ENCODE peak calls at places on chromosomes 6 and 20, in nine cellular contexts. T is Peyer's patch, Z is esophagus squamous epithelium, E is uterus, N is heart left ventricle, B is kidney, P is neural progenitor cell, M is transverse colon, G is gastrocnemius medialis. V is an unnamed sample. For H3K4me1, the result is how much of the 10 kb centered on the place peaks cover.

GRCh38 chr20:36065427-36065998 is 89.0 kb upstream of the EPB41L1 start:
- DNase-seq in B (no peak), E (no peak), N (no peak), T (no peak), Z (no peak), P (no peak), G (no peak), M (no peak), V (no peak)

GRCh38 chr6:132204606-132205005 is 196.7 kb downstream of the MOXD1 start:
- DNase-seq in E (no peak), N (no peak), M (no peak), Z (no peak), G (no peak), P (no peak), T (no peak), B (no peak), V (no peak)

GRCh38 chr20:25296094-25297093 is 48.5 kb downstream of the PYGB start:
- DNase-seq in M (peak), Z (no peak), P (peak), N (no peak), G (peak), B (no peak), E (no peak), T (no peak), V (no peak)

GRCh38 chr6:208973-209372 is 83.3 kb upstream of the DUSP22 start:
- DNase-seq in Z (no peak), N (no peak), G (no peak), B (no peak), T (no peak), P (no peak), E (no peak), M (no peak), V (no peak)

GRCh38 chr6:139355172-139355571 is 19.3 kb downstream of the CITED2 start:
- DNase-seq in T (no peak), P (no peak), Z (no peak), G (no peak), M (no peak), B (no peak), E (no peak), N (no peak), V (no peak)

GRCh38 chr20:1029980-1030379 is 27.9 kb upstream of the RSPO4 start:
- DNase-seq in E (no peak), M (no peak), N (no peak), T (no peak), P (no peak), G (no peak), B (no peak), Z (no peak), V (no peak)

GRCh38 chr6:26273673-26274595 is 91.1 kb upstream of the BTN3A2 start:
- DNase-seq in G (no peak), T (peak), P (no peak), N (no peak), Z (no peak), E (no peak), B (no peak), M (no peak), V (no peak)

GRCh38 chr6:143784316-143784715 is 58.8 kb upstream of the LTV1 start:
- DNase-seq in P (no peak), B (no peak), M (no peak), E (no peak), T (no peak), G (no peak), Z (no peak), N (no peak), V (no peak)

GRCh38 chr20:36153754-36154695 is 515 bp upstream of the EPB41L1 start:
- DNase-seq in P (peak), Z (no peak), M (peak), T (peak), B (peak), G (peak), E (peak), N (peak), V (peak)

GRCh38 chr6:31585531-31585930 is 546 bp upstream of the LST1 start:
- DNase-seq in N (no peak), E (no peak), B (no peak), Z (no peak), M (no peak), P (peak), T (no peak), G (no peak), V (no peak)

GRCh38 chr6:112117554-112117953 is 30.2 kb downstream of the FAM229B start:
- DNase-seq in B (no peak), N (no peak), M (no peak), Z (no peak), G (no peak), E (no peak), P (no peak), T (no peak), V (no peak)

GRCh38 chr20:3071610-3072529 is at the start of gene OXT:
- DNase-seq in Z (no peak), G (no peak), B (peak), N (peak), T (peak), E (peak), M (peak), P (peak), V (no peak)

GRCh38 chr6:38095054-38095453 is 275.5 kb downstream of the ZFAND3 start:
- DNase-seq in T (no peak), M (no peak), B (no peak), P (no peak), N (no peak), E (no peak), Z (no peak), G (no peak), V (no peak)

GRCh38 chr6:52937908-52938307 is 28.4 kb upstream of the GSTA3 start:
- DNase-seq in N (no peak), T (no peak), E (no peak), G (no peak), P (no peak), Z (no peak), M (no peak), B (no peak), V (no peak)

GRCh38 chr6:138848461-138848860 is 52.6 kb downstream of the ECT2L start:
- DNase-seq in G (no peak), T (no peak), N (no peak), Z (no peak), E (no peak), B (no peak), P (no peak), M (no peak), V (no peak)

GRCh38 chr20:48886189-48886588 is 35.3 kb upstream of the ARFGEF2 start:
- DNase-seq in B (no peak), T (no peak), P (no peak), Z (no peak), M (no peak), G (no peak), E (no peak), N (peak), V (no peak)

GRCh38 chr20:16984481-16984880 is 236.3 kb downstream of the OTOR start:
- DNase-seq in P (no peak), G (no peak), T (no peak), M (no peak), Z (no peak), E (no peak), B (no peak), N (no peak), V (no peak)

DNA sequence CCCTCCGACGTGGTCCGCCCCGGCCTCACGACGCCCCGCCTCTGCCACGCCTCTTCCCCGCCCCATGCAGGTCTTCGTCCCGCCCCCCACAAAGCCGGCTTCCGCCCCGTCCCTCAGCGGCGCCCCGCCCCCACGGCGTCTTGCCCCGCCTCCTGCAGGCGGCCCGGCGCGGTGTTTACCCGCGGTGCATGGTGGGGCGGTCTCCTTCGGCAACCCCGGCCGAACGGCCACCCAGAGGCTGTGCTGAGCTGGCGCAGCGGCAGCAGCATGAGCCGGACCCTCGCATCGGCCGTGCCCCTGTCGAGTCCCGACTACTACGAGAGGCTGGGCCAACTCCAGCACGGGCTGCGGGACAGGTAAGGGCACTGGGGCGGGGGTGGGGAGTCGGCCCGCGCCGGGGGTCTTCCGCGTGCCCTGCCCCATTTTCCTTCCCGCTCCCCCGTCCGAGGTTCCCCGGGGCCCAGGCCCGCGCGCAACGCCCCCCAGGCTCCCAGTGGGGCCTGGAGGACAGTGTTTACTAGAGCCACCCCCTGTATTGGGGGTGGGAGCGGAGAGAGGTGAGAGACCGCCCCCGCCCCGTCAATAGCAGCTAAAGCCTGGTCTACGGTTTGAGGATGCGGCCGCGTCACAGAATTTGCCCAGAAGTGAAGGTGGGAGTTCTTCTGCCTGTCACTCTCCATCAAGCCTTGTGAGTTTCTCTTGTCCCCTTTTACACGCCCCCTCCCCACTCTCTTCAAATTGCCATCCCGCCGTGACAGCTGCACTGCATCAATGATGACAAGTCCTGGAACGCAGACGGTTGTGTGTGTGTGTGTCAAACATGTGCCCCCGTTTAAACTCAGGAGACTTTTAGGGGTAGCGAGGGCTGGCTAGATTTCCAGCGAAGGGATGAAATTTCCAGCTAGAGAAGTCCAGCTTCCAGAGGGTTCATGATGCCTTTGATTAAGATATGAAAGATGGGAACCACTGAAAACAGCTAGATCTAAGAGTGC is at the start of gene KIZ:
- DNase-seq in M (peak), N (peak), P (peak), E (peak), Z (peak), G (peak), T (peak), B (peak), V (peak)
- TF ChIP-seq CTCF in M (peak), N (peak), P (peak), E (peak), Z (peak), G (peak), T (peak), B (peak), V (peak)

DNA sequence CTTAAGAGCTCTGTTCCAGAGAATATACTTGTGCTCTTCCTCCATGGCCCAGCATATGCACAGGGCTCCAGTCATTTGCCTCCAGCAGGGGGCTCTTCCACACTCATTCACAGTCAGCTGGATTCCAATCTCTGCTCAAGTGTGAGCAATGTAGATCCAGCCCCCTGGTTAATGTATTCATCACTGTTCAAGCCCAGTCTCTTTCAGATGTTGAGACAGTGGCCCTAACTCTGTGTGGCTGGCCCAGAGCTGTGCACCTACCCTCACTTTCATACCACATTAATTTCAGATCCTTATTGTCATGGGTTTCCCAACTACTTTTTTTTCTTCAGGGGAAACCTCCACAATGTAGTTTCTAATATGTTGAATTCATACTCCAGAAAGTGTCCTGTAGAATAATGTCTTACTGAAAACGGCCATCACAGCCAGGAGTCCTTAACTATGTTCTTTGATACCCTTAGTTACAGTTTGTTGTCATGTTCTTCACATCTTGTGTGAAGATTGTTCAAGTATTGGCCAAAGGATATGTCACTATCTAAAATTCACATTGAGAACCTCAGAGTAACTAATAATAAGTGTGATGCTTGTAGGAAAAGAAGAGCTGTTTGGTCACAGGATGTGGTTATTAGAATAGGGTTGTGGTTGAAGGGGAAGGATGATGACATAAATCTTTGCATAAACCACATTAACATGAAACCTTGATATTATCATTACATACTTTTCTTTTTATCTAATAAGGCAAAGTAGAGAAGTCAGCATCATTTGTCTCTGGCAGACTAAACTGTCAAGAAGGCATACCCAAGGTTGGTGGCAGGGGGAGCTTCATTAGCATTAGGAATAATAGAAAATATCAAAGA is 14.4 kb upstream of the HLA-DQA1 start:
- DNase-seq in P (peak), T (peak), N (peak), M (no peak), Z (no peak), B (no peak), G (no peak), E (peak), V (no peak)
- H3K4me1 ChIP-seq in P (under half), T (under half), N (under half), M (under half), Z (under half), B (under half), G (under half), E (under half), V (under half)

GRCh38 chr6:2158596-2159271 is 86.7 kb downstream of the GMDS start:
- DNase-seq in N (no peak), Z (no peak), G (no peak), M (no peak), T (no peak), B (no peak), P (peak), E (no peak), V (no peak)
- TF ChIP-seq CTCF in N (peak), Z (no peak), G (no peak), M (no peak), T (no peak), B (peak), P (peak), E (no peak), V (peak)

GRCh38 chr20:57951549-57951948 is 241.7 kb upstream of the PMEPA1 start:
- DNase-seq in B (no peak), T (no peak), N (no peak), P (no peak), M (no peak), Z (no peak), G (no peak), E (no peak), V (no peak)

GRCh38 chr20:57946559-57947315 is 236.9 kb upstream of the PMEPA1 start:
- DNase-seq in N (no peak), E (no peak), B (no peak), Z (no peak), M (no peak), G (no peak), T (no peak), P (no peak), V (no peak)

GRCh38 chr20:57950764-57951163 is 240.9 kb upstream of the PMEPA1 start:
- DNase-seq in M (no peak), T (no peak), B (no peak), P (no peak), N (no peak), Z (no peak), G (no peak), E (no peak), V (no peak)

GRCh38 chr20:57947421-57948176 is 237.8 kb upstream of the PMEPA1 start:
- DNase-seq in B (no peak), G (no peak), E (no peak), M (no peak), N (peak), Z (no peak), T (no peak), P (no peak), V (no peak)

GRCh38 chr20:57948177-57948955 is 238.6 kb upstream of the PMEPA1 start:
- DNase-seq in N (no peak), Z (no peak), G (no peak), T (no peak), E (no peak), M (no peak), B (no peak), P (no peak), V (no peak)
- H3K4me1 ChIP-seq in N (under half), Z (under half), G (under half), T (under half), E (under half), M (under half), B (under half), P (under half), V (under half)

GRCh38 chr20:50504231-50504823 is 5.9 kb upstream of the PTPN1 start:
- DNase-seq in T (no peak), E (no peak), M (no peak), Z (no peak), G (no peak), B (no peak), N (no peak), P (no peak), V (no peak)
- TF ChIP-seq CTCF in T (peak), E (no peak), M (no peak), Z (no peak), G (no peak), B (peak), N (peak), P (peak), V (peak)

GRCh38 chr6:150055131-150055530 is 13.8 kb downstream of the ULBP3 start:
- DNase-seq in P (no peak), T (no peak), M (no peak), E (no peak), B (no peak), Z (no peak), G (no peak), N (no peak), V (no peak)

GRCh38 chr6:150056916-150057315 is 12.0 kb downstream of the ULBP3 start:
- DNase-seq in P (no peak), E (no peak), Z (no peak), N (no peak), M (no peak), G (no peak), B (no peak), T (no peak), V (no peak)

GRCh38 chr6:150058231-150058792 is 10.6 kb downstream of the ULBP3 start:
- DNase-seq in E (no peak), N (no peak), B (no peak), T (no peak), M (no peak), Z (no peak), G (no peak), P (no peak), V (no peak)

GRCh38 chr6:150057501-150057951 is 11.4 kb downstream of the ULBP3 start:
- DNase-seq in G (no peak), M (no peak), N (no peak), E (no peak), Z (no peak), B (no peak), P (no peak), T (no peak), V (no peak)

DNA sequence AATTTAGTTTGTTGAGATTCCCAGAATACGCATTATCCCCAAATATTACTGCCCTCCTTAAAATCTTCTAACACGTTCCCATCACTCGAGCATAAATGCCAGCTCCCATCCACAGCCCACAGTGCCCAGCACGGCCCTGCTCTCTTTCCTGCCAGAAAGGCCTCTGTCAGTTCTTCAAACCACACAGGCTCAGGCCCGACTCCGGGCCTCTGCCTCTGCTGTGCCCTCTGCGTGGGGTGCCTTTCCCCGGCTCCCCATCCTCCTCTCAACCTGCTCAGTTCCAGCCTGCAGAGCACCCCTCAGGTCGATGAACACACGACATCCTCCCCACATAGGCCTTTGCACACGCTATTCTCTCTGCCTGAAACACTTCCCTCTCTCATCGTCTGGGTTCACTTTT is 12.8 kb downstream of the ULBP3 start:
- DNase-seq in B (no peak), M (no peak), Z (no peak), G (no peak), T (no peak), N (no peak), E (no peak), P (no peak), V (no peak)
- H3K4me1 ChIP-seq in B (under half), M (under half), Z (under half), G (under half), T (under half), N (under half), E (under half), P (under half), V (under half)

GRCh38 chr20:19210426-19211155 is 1.9 kb upstream of the SLC24A3 start:
- DNase-seq in G (no peak), N (no peak), T (no peak), E (peak), P (no peak), B (no peak), M (no peak), Z (no peak), V (no peak)

GRCh38 chr20:19211661-19212523 is 550 bp upstream of the SLC24A3 start:
- DNase-seq in P (peak), Z (no peak), M (peak), E (peak), G (no peak), T (no peak), B (peak), N (no peak), V (no peak)

GRCh38 chr20:19211252-19211651 is 1.2 kb upstream of the SLC24A3 start:
- DNase-seq in M (no peak), B (no peak), P (no peak), T (no peak), N (no peak), G (no peak), Z (no peak), E (peak), V (no peak)

GRCh38 chr20:19213946-19214490 is 1.6 kb downstream of the SLC24A3 start:
- DNase-seq in E (peak), B (no peak), G (no peak), M (no peak), Z (no peak), T (no peak), N (no peak), P (no peak), V (no peak)

DNA sequence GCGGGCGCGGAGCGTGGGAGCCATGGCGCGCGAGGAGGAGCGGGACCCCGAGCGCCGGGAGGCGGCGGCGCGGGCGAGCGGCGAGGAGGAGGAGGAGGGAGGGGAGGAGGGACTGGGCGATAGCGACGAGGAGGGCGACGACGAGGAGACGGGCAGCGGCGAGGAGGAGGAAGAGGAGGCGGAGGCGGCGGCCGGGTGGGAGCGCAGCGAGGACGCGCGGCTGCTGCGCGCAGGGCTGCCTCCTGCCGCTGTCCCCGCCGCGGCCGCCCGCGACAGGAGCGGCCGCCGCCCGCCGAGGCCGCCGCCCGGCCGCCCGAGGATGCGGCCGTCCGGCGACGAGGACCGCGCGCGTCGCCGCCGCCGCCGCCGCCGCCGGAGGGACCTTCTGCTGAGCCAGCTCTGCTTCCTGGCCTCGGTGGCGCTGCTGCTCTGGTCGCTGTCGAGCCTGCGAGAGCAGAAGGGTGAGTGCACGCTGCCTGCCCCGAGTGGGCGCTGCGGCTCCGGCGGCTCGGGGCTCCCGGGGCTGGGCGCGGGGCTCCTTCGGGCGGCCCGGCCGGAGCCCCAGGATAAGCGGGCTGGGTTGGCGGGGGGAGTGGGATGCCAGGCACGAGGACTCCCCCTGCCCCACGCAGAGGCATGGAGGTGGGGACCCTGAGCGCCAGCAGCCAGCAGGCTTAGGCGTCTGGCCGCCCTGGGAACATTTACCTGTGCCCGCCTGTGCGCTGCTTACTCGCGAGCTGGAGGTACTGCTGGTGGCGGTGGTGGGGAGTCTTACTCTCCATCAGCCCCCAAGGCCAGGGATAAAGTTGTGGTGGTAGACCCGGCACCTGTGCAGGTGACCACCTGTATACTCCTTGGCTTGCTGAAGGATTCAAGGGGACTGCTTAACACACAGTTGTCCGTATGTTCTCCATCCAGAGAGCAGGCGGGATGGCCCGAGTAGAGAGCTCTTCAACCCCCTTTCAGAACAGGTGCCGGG is at the start of gene SLC24A3:
- DNase-seq in E (peak), T (no peak), N (peak), M (peak), P (peak), Z (no peak), G (peak), B (peak), V (no peak)
- TF ChIP-seq CTCF in E (peak), T (no peak), N (peak), M (peak), P (peak), Z (peak), G (peak), B (peak), V (no peak)